ENCODE peak calls at places on chromosome 17, in eight cellular contexts. V is cardiac muscle cell, O is HCT116, N is tibial nerve, A is mammary epithelial cell, U is AG04450, W is hepatocyte, L is ascending aorta. S is an unnamed sample.
A peak's percentile ranks its signal among the peaks of the same experiment; 100 is the strongest.

GRCh38 chr17:46202482-46202881 is 9.3 kb upstream of the KANSL1 start:
- DNase-seq in V (no peak), O (no peak), N (no peak), A (no peak), U (no peak), W (no peak), L (no peak), S (no peak)

GRCh38 chr17:42846594-42847280 is 2.4 kb downstream of the AOC2 start:
- DNase-seq in V (peak; percentile 67), O (no peak), N (no peak), A (peak; percentile 32), U (no peak), W (peak; percentile 33), L (no peak), S (no peak)

GRCh38 chr17:41632482-41633105 is 8.2 kb upstream of the KRT17 start:
- DNase-seq in V (no peak), O (no peak), N (no peak), A (no peak), U (no peak), W (no peak), L (no peak), S (no peak)

GRCh38 chr17:46772013-46772878 is 46.2 kb downstream of the WNT3 start:
- DNase-seq in V (no peak), O (no peak), N (no peak), A (peak; percentile 48), U (no peak), W (peak; percentile 66), L (no peak), S (no peak)

GRCh38 chr17:62994931-62995330 is 28.9 kb downstream of the TANC2 start:
- DNase-seq in V (peak; percentile 49), O (no peak), N (no peak), A (no peak), U (no peak), W (no peak), L (no peak), S (no peak)

GRCh38 chr17:79109584-79109983 is 35.0 kb downstream of the ENGASE start:
- DNase-seq in V (no peak), O (no peak), N (no peak), A (no peak), U (no peak), W (no peak), L (no peak), S (no peak)

GRCh38 chr17:81173761-81174160 is 7.7 kb upstream of the AATK start:
- DNase-seq in V (no peak), O (no peak), N (no peak), A (no peak), U (no peak), W (no peak), L (no peak), S (no peak)

GRCh38 chr17:2564876-2565275 is 28.6 kb upstream of the PAFAH1B1 start:
- DNase-seq in V (peak; percentile 35), O (peak; percentile 21), N (no peak), A (peak; percentile 82), U (no peak), W (peak; percentile 45), L (no peak), S (no peak)

GRCh38 chr17:31596382-31597323 is 205.2 kb downstream of the RAB11FIP4 start:
- DNase-seq in V (peak; percentile 96), O (peak; percentile 77), N (peak; percentile 35), A (peak; percentile 96), U (peak; percentile 91), W (peak; percentile 82), L (peak; percentile 93), S (no peak)

GRCh38 chr17:19482571-19482970 is 51.1 kb upstream of the SLC47A1 start:
- DNase-seq in V (peak; percentile 41), O (no peak), N (no peak), A (peak; percentile 55), U (no peak), W (no peak), L (no peak), S (no peak)

GRCh38 chr17:16491131-16491702 is 776 bp downstream of the LRRC75A start:
- DNase-seq in V (no peak), O (no peak), N (no peak), A (no peak), U (no peak), W (peak; percentile 58), L (no peak), S (peak; percentile 12)

GRCh38 chr17:66417300-66417719 is 114.9 kb downstream of the PRKCA start:
- DNase-seq in V (no peak), O (no peak), N (no peak), A (peak; percentile 70), U (no peak), W (no peak), L (no peak), S (no peak)

GRCh38 chr17:81039854-81040758 is 5.2 kb downstream of the BAIAP2 start:
- DNase-seq in V (peak; percentile 57), O (no peak), N (no peak), A (peak; percentile 65), U (no peak), W (no peak), L (no peak), S (no peak)

DNA sequence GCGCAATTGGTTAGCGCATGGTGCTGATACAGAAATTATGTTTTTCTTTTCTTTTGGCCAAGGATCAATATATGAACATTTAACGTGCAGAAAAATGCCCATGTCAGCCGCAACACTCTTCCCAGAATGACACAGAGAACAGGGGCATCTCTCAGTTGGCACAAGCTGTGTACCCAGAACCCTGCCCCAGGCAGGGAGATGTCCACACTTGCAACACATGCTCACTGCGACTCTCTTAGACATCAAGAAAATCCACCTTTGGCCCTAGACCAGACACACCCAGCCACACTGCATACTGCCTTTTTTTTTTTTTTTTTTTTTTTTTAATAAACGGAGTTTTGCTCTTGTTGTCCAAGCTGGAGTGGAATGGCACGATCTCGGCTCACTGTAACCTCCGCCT is 17.0 kb downstream of the PITPNA start:
- DNase-seq in V (no peak), O (no peak), N (no peak), A (peak; percentile 56), U (no peak), W (no peak), L (no peak), S (no peak)
- H3K27ac ChIP-seq in V (no peak overlapping the region), O (no peak overlapping the region), N (no peak overlapping the region), A (no peak overlapping the region), U (no peak overlapping the region), W (peak overlapping the region; percentile 70), L (no peak overlapping the region), S (no peak overlapping the region)

GRCh38 chr17:47844814-47845453 is 3.9 kb upstream of the SCRN2 start:
- DNase-seq in V (peak; percentile 44), O (no peak), N (no peak), A (no peak), U (no peak), W (no peak), L (no peak), S (no peak)

GRCh38 chr17:47850373-47850691 is 631 bp downstream of the SP6 start:
- DNase-seq in V (no peak), O (no peak), N (no peak), A (no peak), U (no peak), W (no peak), L (no peak), S (no peak)

GRCh38 chr17:47848198-47848513 is 2.8 kb downstream of the SP6 start:
- DNase-seq in V (no peak), O (no peak), N (no peak), A (no peak), U (no peak), W (no peak), L (no peak), S (no peak)

GRCh38 chr17:47846741-47847340 is 4.1 kb downstream of the SP6 start:
- DNase-seq in V (no peak), O (no peak), N (no peak), A (no peak), U (no peak), W (no peak), L (no peak), S (no peak)

GRCh38 chr17:47847341-47848197 is 3.4 kb downstream of the SP6 start:
- DNase-seq in V (no peak), O (no peak), N (no peak), A (no peak), U (no peak), W (no peak), L (no peak), S (no peak)
- TF ChIP-seq CTCF in V (peak; percentile 9), O (peak; percentile 81), N (peak; percentile 20), A (peak; percentile 54), U (peak; percentile 32), W (peak; percentile 39), L (no peak), S (peak; percentile 16)

GRCh38 chr17:73588291-73589095 is 55.8 kb downstream of the SDK2 start:
- DNase-seq in V (no peak), O (no peak), N (no peak), A (peak; percentile 27), U (no peak), W (no peak), L (no peak), S (no peak)

GRCh38 chr17:73584987-73585386 is 59.3 kb downstream of the SDK2 start:
- DNase-seq in V (no peak), O (no peak), N (no peak), A (no peak), U (no peak), W (no peak), L (no peak), S (no peak)

GRCh38 chr17:73586153-73586906 is 57.9 kb downstream of the SDK2 start:
- DNase-seq in V (no peak), O (no peak), N (no peak), A (no peak), U (no peak), W (no peak), L (no peak), S (no peak)

GRCh38 chr17:73585583-73585982 is 58.7 kb downstream of the SDK2 start:
- DNase-seq in V (no peak), O (no peak), N (no peak), A (no peak), U (no peak), W (no peak), L (no peak), S (no peak)

GRCh38 chr17:73586921-73587680 is 57.1 kb downstream of the SDK2 start:
- DNase-seq in V (no peak), O (peak; percentile 8), N (no peak), A (no peak), U (no peak), W (peak; percentile 65), L (no peak), S (no peak)
- H3K27ac ChIP-seq in V (no peak overlapping the region), O (no peak overlapping the region), N (no peak overlapping the region), A (no peak overlapping the region), U (no peak overlapping the region), W (no peak overlapping the region), L (no peak overlapping the region), S (no peak overlapping the region)

GRCh38 chr17:58210922-58211321 is 8.1 kb downstream of the MKS1 start:
- DNase-seq in V (no peak), O (no peak), N (no peak), A (no peak), U (no peak), W (no peak), L (no peak), S (no peak)
- TF ChIP-seq CTCF in V (no peak), O (peak; percentile 47), N (no peak), A (peak; percentile 17), U (no peak), W (no peak), L (no peak), S (no peak)

S was measured in CD4-positive, alpha-beta T cell.